ENCODE peak calls at places on chromosome 14, in seven cellular contexts. I is WTC11, U is A549, V is endothelial cell, O is esophagus muscularis mucosa, A is astrocyte of the spinal cord, R is BJ. K is an unnamed sample.

GRCh38 chr14:73783107-73783727 is 68.4 kb upstream of the PTGR2 start:
- DNase-seq in I (no peak), R (no peak), V (no peak), O (no peak), U (no peak), A (peak), K (no peak)

GRCh38 chr14:72169521-72169920 is 237.3 kb downstream of the RGS6 start:
- DNase-seq in O (no peak), R (no peak), A (no peak), U (no peak), V (no peak), I (no peak), K (no peak)

GRCh38 chr14:69700609-69701008 is 66.3 kb upstream of the SRSF5 start:
- DNase-seq in I (no peak), A (no peak), R (no peak), U (no peak), O (no peak), V (no peak), K (no peak)

GRCh38 chr14:101591121-101591520 is 29.8 kb downstream of the DIO3 start:
- DNase-seq in A (no peak), R (no peak), O (no peak), V (no peak), U (no peak), I (no peak), K (no peak)

GRCh38 chr14:76929927-76930326 is 98.6 kb downstream of the IRF2BPL start:
- DNase-seq in A (no peak), I (no peak), O (no peak), U (no peak), R (no peak), V (no peak), K (no peak)

GRCh38 chr14:75147423-75148071 is 20.7 kb upstream of the NEK9 start:
- DNase-seq in V (peak), A (peak), R (no peak), I (peak), U (no peak), O (peak), K (peak)

GRCh38 chr14:69726761-69727511 is 40.0 kb upstream of the SRSF5 start:
- DNase-seq in R (no peak), U (peak), V (peak), O (peak), A (peak), I (peak), K (peak)

GRCh38 chr14:30179381-30180130 is 251.9 kb upstream of the PRKD1 start:
- DNase-seq in I (no peak), A (peak), R (no peak), V (no peak), U (no peak), O (no peak), K (no peak)

GRCh38 chr14:65226824-65227604 is 124.7 kb upstream of the MAX start:
- DNase-seq in I (no peak), V (no peak), O (no peak), U (no peak), R (no peak), A (no peak), K (peak)

GRCh38 chr14:99426796-99427346 is 53.8 kb downstream of the SETD3 start:
- DNase-seq in I (no peak), O (no peak), A (no peak), U (no peak), V (no peak), R (no peak), K (no peak)

GRCh38 chr14:99427632-99428315 is 52.9 kb downstream of the SETD3 start:
- DNase-seq in R (peak), I (no peak), U (no peak), O (no peak), A (peak), V (no peak), K (no peak)

GRCh38 chr14:99432491-99432890 is 48.2 kb downstream of the SETD3 start:
- DNase-seq in R (no peak), I (no peak), O (no peak), A (no peak), U (no peak), V (no peak), K (no peak)

GRCh38 chr14:99426265-99426664 is 54.4 kb downstream of the SETD3 start:
- DNase-seq in V (no peak), U (no peak), O (no peak), R (no peak), A (no peak), I (no peak), K (no peak)

DNA sequence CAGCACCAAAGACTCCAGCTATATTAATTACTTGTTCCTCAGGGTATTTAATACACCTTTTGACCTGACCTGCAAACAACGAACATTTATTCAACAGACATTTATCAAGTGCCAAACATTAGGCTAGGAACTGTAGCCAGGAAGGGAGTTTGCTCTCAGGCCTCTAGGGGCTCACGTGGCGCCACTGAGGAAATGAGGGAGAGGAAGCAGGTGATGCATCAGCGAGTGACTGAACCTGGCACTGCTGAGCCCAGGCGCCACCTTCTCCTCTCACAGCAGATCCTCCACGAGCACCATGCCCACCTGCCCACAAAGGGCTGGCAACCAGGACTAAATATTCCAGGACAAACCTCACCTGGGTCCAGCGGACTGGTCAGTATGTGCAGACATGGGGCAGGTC is 50.2 kb downstream of the SETD3 start:
- DNase-seq in R (no peak), V (peak), A (no peak), I (peak), U (peak), O (no peak), K (no peak)
- TF ChIP-seq CTCF in R (peak), V (peak), A (peak), I (peak), U (no peak), O (no peak), K (no peak)

GRCh38 chr14:104975481-104976197 is 2.5 kb downstream of the AHNAK2 start:
- DNase-seq in U (no peak), O (no peak), R (no peak), V (peak), I (peak), A (no peak), K (no peak)
- TF ChIP-seq CTCF in U (no peak), O (no peak), R (no peak), V (no peak), I (no peak), A (no peak), K (no peak)

GRCh38 chr14:40417777-40418401 is 985.7 kb upstream of the FBXO33 start:
- DNase-seq in V (peak), I (peak), O (no peak), A (no peak), U (peak), R (no peak), K (no peak)
- TF ChIP-seq CTCF in V (peak), I (peak), O (peak), A (peak), U (peak), R (no peak), K (no peak)

DNA sequence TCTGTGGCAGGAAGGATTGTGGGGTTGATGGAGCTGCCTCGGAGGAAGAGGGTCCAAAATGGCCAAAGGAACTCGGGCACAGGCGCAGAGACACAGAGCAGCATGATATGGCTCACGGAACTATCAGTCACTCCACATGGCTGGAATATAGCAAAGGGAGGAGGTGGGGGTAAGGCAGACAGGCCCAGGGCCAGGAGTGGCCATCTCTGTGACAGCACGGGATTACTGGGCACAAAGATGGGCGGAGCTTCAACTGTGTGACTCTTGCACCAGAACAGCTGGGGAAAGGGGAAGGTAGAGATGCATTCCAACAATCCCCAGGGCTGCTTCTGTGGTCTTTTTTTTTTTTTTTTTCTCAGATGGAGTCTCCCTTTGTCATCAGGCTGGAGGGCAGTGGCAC is 24.8 kb upstream of the EML1 start:
- DNase-seq in A (no peak), O (no peak), V (no peak), I (no peak), U (no peak), R (no peak), K (no peak)
- TF ChIP-seq CTCF in A (no peak), O (no peak), V (no peak), I (no peak), U (no peak), R (no peak), K (no peak)

DNA sequence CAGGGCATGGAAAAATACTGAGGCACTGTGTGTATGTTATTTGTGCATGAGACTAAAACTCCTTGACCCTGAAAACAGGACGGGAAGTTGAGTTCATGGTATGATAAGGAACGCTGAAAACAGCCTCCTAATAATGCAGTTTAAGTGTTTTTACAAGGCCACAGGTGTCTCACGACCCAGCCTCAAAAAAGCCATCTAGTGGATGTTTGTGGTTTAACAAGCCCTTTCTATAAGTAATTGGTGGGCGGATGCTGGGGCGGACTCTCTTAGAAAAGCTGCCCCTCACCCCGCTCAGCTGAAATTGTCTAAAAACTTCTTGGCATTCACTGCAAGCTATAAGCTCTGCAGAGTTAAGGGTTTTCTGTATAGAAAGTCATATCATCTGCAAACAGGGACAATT is 184.5 kb downstream of the NUBPL start:
- DNase-seq in U (no peak), A (no peak), O (no peak), I (no peak), V (no peak), R (no peak), K (no peak)
- TF ChIP-seq CTCF in U (no peak), A (no peak), O (no peak), I (no peak), V (peak), R (no peak), K (no peak)

DNA sequence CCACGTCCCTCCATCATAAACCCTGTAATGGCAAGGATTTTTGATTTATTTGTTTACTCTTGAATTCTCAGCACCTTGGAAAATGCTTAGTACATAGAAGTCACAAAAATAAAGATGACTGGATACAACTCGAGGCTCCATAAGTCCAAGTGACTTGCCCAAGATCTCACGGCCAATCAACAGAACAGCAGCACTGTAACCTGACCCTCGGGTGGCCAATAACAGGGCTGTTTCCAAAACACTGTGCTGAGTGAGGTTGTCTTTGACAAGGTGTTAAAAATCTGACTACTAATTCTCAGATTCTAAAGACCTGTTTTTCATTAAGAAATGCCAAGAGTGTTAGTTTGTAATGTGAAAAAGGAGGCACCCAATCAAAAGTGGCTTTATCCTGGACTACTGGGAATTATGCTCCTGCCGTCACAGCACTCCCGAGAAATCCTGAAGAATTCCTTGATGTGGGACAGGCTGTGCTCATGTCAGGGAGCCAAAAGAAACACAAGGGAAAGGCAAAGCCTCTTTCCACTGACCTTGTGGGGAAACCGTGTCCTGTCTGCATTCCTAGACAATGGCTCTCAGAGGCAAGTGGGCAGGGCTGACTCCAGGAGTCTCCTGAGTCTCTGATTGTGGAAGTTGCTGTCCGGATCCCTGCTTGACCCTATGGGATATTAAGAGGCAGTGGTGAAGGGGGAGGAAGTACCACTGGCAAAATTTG is 204.7 kb upstream of the PELI2 start:
- DNase-seq in O (no peak), V (no peak), U (no peak), I (no peak), R (no peak), A (peak), K (no peak)
- TF ChIP-seq CTCF in O (no peak), V (no peak), U (no peak), I (no peak), R (no peak), A (no peak), K (no peak)

GRCh38 chr14:24212924-24213865 is at the start of gene CHMP4A:
- DNase-seq in V (peak), I (peak), A (peak), O (peak), R (peak), U (peak), K (peak)
- TF ChIP-seq CTCF in V (no peak), I (no peak), A (peak), O (peak), R (peak), U (no peak), K (peak)

GRCh38 chr14:95023886-95024285 is 133.4 kb downstream of the DICER1 start:
- DNase-seq in R (no peak), U (no peak), O (peak), V (no peak), I (no peak), A (no peak), K (peak)

GRCh38 chr14:95018845-95019244 is 138.5 kb downstream of the DICER1 start:
- DNase-seq in A (no peak), U (no peak), I (no peak), O (peak), V (no peak), R (no peak), K (peak)

GRCh38 chr14:95023115-95023514 is 134.2 kb downstream of the DICER1 start:
- DNase-seq in V (no peak), A (no peak), I (no peak), U (no peak), R (no peak), O (peak), K (no peak)

GRCh38 chr14:95024380-95024779 is 132.9 kb downstream of the DICER1 start:
- DNase-seq in R (no peak), I (no peak), A (no peak), O (peak), U (no peak), V (no peak), K (no peak)

DNA sequence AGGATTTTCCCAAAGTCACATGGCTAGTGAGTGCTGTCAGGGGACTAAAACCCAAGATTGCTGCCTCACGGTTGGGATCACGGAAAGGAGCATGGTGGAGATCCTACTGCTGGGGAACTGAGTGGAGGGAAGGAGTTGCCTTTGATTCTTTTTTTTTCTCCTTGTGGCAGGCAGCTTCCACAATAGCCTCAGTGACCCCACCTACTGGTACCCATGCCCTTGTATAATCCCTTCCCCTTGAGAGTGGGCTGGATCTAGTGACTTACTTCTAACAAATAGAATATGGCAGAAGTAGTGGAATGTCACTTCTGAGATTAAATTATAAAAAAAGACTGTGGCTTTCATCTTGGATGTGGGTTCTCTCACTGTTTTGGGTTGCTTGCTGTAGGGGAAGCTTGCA is 135.7 kb downstream of the DICER1 start:
- DNase-seq in A (no peak), R (no peak), I (no peak), V (no peak), O (peak), U (no peak), K (no peak)
- TF ChIP-seq CTCF in A (no peak), R (no peak), I (no peak), V (no peak), O (no peak), U (no peak), K (no peak)

K was measured in AG09319.